ENCODE peak calls at places on chromosomes 12 and 14, in four cellular contexts. X is AG04450, C is RWPE2, R is ascending aorta. A is an unnamed sample.

GRCh38 chr12:1993341-1993740 is 10.9 kb downstream of the DCP1B start:
- DNase-seq in R (no peak), C (no peak), X (peak), A (no peak)

GRCh38 chr14:96362071-96362964 is 823 bp downstream of the ATG2B start:
- DNase-seq in C (no peak), R (peak), X (no peak), A (peak)

GRCh38 chr12:89827592-89827991 is 119.0 kb upstream of the ATP2B1 start:
- DNase-seq in C (no peak), R (no peak), X (no peak), A (no peak)

GRCh38 chr14:20623798-20624197 is 17.7 kb downstream of the OR6S1 start:
- DNase-seq in C (no peak), R (no peak), X (no peak), A (no peak)

GRCh38 chr12:69726922-69727321 is 11.7 kb upstream of the RAB3IP start:
- DNase-seq in X (no peak), C (no peak), R (no peak), A (no peak)

GRCh38 chr14:22478670-22479069 is 110.4 kb downstream of the DAD1 start:
- DNase-seq in R (no peak), C (no peak), X (no peak), A (no peak)

GRCh38 chr12:63179224-63179623 is 28.2 kb upstream of the AVPR1A start:
- DNase-seq in X (no peak), C (no peak), R (no peak), A (no peak)

GRCh38 chr12:70719672-70720420 is 82.6 kb upstream of the PTPRB start:
- DNase-seq in R (no peak), C (no peak), X (no peak), A (no peak)

GRCh38 chr14:65040666-65041433 is 54.2 kb downstream of the FNTB start:
- DNase-seq in C (no peak), R (no peak), X (no peak), A (no peak)

GRCh38 chr12:117489671-117490070 is 128.2 kb upstream of the NOS1 start:
- DNase-seq in C (no peak), X (no peak), R (no peak), A (no peak)

GRCh38 chr12:130300725-130301124 is 37.0 kb upstream of the PIWIL1 start:
- DNase-seq in R (no peak), C (no peak), X (no peak), A (no peak)

DNA sequence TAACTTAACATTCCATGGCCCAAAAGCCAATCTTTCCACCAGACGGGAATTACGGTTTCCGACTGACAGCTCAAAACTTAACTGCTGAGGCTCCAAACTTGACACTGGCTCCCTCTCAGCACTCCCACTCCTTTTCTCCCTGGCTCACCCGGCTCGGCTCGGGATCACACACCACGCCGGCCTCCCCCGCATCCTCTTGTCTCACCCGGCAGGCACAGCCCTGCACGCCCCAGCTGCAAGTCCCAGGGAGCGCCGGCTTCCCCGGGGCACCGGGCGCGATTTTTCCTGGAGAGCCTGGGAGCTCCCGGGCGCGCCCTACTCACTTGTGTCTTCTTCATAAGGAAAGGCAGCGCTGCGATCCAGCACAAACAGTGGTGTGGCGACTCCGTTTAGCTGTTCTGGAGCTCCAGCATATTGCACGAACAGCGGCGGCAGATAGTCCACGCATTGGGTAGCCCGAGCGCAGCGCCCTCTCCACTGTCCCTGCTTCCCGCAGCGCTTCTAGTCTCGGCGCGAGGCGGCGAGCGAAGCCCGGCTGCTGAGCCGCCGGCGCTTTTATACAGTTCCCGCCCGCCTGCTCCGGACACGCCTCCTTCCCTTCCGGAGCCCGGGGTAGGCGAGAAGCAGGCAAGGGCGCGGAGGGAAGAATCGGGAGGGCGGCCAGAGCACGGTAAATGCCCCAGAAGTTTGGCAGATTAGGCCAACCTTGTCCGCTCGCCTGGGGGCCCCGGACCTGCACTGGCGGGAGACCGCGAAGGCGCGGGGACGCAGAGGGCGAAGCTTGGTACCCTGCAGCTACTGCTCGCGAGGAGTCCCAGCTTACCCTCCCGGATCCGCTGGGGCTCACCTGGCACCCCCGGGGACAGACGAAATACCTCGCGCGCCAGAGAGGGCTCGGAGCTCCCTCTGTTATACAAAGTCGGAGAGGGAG is at the start of gene KITLG:
- DNase-seq in C (peak), X (peak), R (peak), A (peak)
- TF ChIP-seq CTCF in C (peak), X (peak), R (peak), A (peak)

DNA sequence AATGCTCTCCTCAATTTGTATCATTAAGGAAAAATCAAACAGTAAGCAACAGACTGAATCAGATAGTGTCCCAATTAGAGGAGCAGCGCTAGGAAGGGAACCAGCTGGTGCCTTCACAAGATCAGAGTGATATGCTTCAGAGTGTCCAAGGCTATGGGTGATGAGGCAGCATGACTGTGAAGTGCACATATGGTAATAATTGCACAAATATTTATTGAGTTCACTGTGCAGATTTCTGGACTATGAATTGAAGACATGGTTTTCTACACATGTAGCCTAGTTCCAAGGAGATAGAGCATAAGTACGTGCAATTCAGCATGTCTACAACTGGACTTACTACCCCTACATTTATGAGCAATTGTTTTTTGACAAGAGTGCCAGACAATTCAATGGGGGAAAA is 78.8 kb upstream of the EVL start:
- DNase-seq in X (no peak), R (no peak), C (no peak), A (no peak)
- H3K4me3 ChIP-seq in X (no peak), R (no peak), C (no peak), A (no peak)

GRCh38 chr12:47160296-47161244 is 80.8 kb upstream of the AMIGO2 start:
- DNase-seq in X (no peak), R (no peak), C (no peak), A (no peak)

GRCh38 chr12:47164116-47164515 is 84.4 kb upstream of the AMIGO2 start:
- DNase-seq in X (no peak), R (no peak), C (no peak), A (no peak)

GRCh38 chr12:47166365-47166764 is 86.6 kb upstream of the AMIGO2 start:
- DNase-seq in C (no peak), X (no peak), R (no peak), A (no peak)

GRCh38 chr12:47165934-47166333 is 86.2 kb upstream of the AMIGO2 start:
- DNase-seq in X (no peak), C (no peak), R (no peak), A (no peak)

DNA sequence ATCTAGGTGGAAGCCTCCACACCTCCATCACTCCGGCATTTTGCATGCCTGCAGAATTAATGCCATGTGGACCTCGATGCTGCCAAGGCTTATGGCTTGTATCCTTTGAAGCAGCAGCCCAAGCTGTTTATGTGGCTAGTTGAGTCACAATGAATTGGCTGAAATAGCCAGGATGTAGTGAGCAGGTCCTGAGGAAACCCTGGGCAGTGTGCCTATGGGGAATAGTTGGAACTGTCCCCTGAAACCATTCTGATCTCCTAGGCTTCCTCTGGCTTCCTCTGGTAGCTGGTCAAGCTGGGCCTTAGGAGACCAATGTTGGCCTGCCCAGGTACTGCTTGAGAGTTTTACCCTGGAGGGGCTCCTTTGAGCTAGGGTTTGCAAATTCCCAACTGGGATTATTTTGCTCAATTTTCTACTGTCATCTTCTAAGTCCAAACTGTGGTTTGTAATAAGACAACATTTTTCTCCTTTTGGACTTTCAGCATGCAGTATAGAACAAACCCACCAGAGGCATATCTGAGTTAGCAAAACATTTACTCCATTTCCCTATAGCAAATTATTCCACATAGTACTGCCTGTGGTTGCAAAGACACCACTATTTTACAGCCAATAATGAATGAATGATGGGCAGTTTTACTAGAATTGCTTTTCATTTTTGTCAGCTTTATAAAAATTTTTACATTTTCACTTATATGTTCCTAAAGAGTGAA is 85.1 kb upstream of the AMIGO2 start:
- DNase-seq in R (no peak), X (no peak), C (no peak), A (no peak)
- TF ChIP-seq CTCF in R (no peak), X (peak), C (no peak), A (no peak)

DNA sequence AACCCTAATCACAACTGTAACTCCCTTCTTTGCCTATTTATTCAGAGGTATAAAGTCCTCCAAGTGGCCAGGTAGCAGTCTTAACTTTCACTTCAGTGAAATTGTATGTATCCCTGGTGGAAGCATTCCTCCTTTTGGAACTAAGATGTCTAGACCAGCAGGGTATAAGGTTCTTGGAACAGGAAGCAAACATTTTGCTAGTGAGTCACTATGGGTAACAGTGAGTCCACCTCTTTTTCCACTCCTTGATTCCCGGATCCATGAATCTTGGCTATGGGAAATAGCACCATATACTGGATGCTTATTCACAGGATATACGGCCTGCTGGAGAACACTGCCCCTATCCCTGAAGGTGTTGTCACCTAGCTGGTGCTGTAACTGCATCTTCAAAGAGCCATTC is 80.2 kb downstream of the KCNA5 start:
- DNase-seq in X (no peak), R (no peak), C (no peak), A (no peak)
- H3K4me3 ChIP-seq in X (no peak), R (no peak), C (no peak), A (no peak)

GRCh38 chr14:43539210-43539609 is 967.9 kb downstream of the FSCB start:
- DNase-seq in C (no peak), X (no peak), R (no peak), A (peak)
- TF ChIP-seq CTCF in C (peak), X (peak), R (peak), A (peak)